ENCODE peak calls at places on chromosomes 3 and 15, in five cellular contexts. R is H1; F is psoas muscle; L is effector memory CD4-positive, alpha-beta T cell; Y is ovary. A is an unnamed sample. For H3K4me1 and H3K9me3, the result is how much of the 10 kb centered on the place peaks cover.

GRCh38 chr15:69469467-69470191 is 17.0 kb downstream of the RPLP1 start:
- DNase-seq in R (no peak), F (no peak), L (no peak), Y (no peak), A (no peak)

GRCh38 chr15:70242962-70243685 is 145.4 kb upstream of the TLE3 start:
- DNase-seq in R (no peak), F (no peak), L (no peak), Y (no peak), A (no peak)

GRCh38 chr3:112289011-112289410 is 5.0 kb downstream of the SLC9C1 start:
- DNase-seq in R (no peak), F (no peak), L (no peak), Y (no peak), A (no peak)

GRCh38 chr15:19973718-19974117 is 567.9 kb downstream of the GOLGA6L6 start:
- DNase-seq in R (peak), F (no peak), L (no peak), Y (no peak), A (no peak)

GRCh38 chr3:150049317-150049716 is 78.6 kb upstream of the PFN2 start:
- DNase-seq in R (no peak), F (no peak), L (no peak), Y (no peak), A (no peak)

GRCh38 chr15:72464251-72464650 is 9.9 kb upstream of the ARIH1 start:
- DNase-seq in R (no peak), F (no peak), L (no peak), Y (no peak), A (no peak)

GRCh38 chr3:49895791-49896190 is 7.9 kb downstream of the MST1R start:
- DNase-seq in R (no peak), F (no peak), L (no peak), Y (no peak), A (no peak)

GRCh38 chr15:75731248-75732100 is 18.8 kb upstream of the CSPG4 start:
- DNase-seq in R (peak), F (peak), L (no peak), Y (peak), A (no peak)

GRCh38 chr3:55624238-55624637 is 137.1 kb upstream of the WNT5A start:
- DNase-seq in R (no peak), F (no peak), L (no peak), Y (no peak), A (no peak)

GRCh38 chr3:173913397-173913796 is 515.9 kb downstream of the NLGN1 start:
- DNase-seq in R (no peak), F (no peak), L (no peak), Y (no peak), A (peak)

GRCh38 chr3:11238057-11238456 is 34.1 kb upstream of the ATG7 start:
- DNase-seq in R (no peak), F (no peak), L (no peak), Y (no peak), A (no peak)

GRCh38 chr3:28915711-28916481 is 365.0 kb upstream of the RBMS3 start:
- DNase-seq in R (no peak), F (no peak), L (no peak), Y (no peak), A (peak)

GRCh38 chr15:98776607-98777281 is 128.4 kb downstream of the IGF1R start:
- DNase-seq in R (no peak), F (peak), L (no peak), Y (peak), A (peak)

GRCh38 chr3:9396301-9396631 is 1.1 kb upstream of the SETD5 start:
- DNase-seq in R (no peak), F (no peak), L (peak), Y (no peak), A (peak)

GRCh38 chr3:103341078-103341477 is 906.3 kb downstream of the ZPLD1 start:
- DNase-seq in R (no peak), F (no peak), L (no peak), Y (no peak), A (no peak)

GRCh38 chr15:52805351-52806283 is 15.5 kb upstream of the ONECUT1 start:
- DNase-seq in R (peak), F (peak), L (no peak), Y (no peak), A (no peak)
- H3K4me3 ChIP-seq in R (peak), F (peak), L (peak), Y (peak), A (no peak)

GRCh38 chr3:124791142-124791541 is 60.9 kb downstream of the UMPS start:
- DNase-seq in R (no peak), F (no peak), L (no peak), Y (no peak), A (no peak)
- H3K4me1 ChIP-seq in R (under half), F (under half), L (under half), Y (under half), A (under half)

GRCh38 chr15:21269121-21269520 is 171.2 kb downstream of the POTEB3 start:
- DNase-seq in R (no peak), F (peak), L (no peak), Y (no peak), A (no peak)
- H3K9me3 ChIP-seq in R (under half), F (under half), L (under half), Y (under half), A (under half)

GRCh38 chr15:67092726-67093125 is 27.3 kb downstream of the SMAD3 start:
- DNase-seq in R (no peak), F (no peak), L (no peak), Y (no peak), A (no peak)

GRCh38 chr15:67091073-67091965 is 25.9 kb downstream of the SMAD3 start:
- DNase-seq in R (no peak), F (peak), L (peak), Y (peak), A (no peak)

GRCh38 chr15:67089218-67090193 is 24.1 kb downstream of the SMAD3 start:
- DNase-seq in R (no peak), F (peak), L (no peak), Y (no peak), A (no peak)

GRCh38 chr15:67091966-67092677 is 26.7 kb downstream of the SMAD3 start:
- DNase-seq in R (no peak), F (no peak), L (no peak), Y (no peak), A (peak)

DNA sequence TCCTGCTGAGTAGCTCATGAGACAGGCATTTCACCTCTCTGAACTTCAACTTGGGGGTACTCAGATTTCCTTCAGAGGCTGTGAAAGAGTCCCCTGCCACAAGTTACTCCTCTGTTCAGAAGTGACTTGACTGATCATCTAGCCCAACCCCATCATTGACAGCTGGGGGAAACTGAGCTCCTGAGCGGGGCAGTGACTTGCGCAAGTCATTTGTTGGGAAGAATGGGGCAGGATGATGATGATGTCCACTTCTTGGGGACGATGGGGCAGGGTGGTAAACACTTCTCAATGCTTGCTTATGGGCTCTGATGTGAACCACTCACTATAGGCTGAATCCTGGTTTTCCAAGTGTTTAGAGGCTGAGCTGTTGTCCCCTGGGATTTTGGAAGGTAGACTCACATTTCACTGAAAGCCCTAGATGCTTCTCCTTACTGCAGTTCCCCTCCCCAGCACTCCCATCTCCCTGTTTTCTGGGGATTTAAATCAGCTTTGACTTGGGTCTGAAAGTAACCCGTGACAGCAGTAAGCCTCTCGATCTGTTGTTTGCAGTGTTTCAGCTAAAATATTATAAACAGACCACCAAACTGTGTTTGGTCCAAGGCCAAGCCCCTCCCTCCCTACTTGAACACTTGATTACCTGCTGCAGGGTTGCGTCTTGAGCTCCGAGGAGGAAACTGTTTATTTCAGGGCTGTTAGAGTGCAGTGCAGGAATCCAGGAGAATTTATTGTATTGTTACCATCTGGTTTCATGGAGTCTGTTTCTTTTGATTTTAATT is 25.1 kb downstream of the SMAD3 start:
- DNase-seq in R (no peak), F (no peak), L (no peak), Y (no peak), A (no peak)
- H3K4me3 ChIP-seq in R (no peak), F (peak), L (no peak), Y (no peak), A (no peak)

GRCh38 chr3:46508850-46509591 is 11.2 kb downstream of the RTP3 start:
- DNase-seq in R (no peak), F (no peak), L (no peak), Y (no peak), A (no peak)
- H3K4me1 ChIP-seq in R (under half), F (under half), L (under half), Y (under half), A (under half)

GRCh38 chr3:58521002-58521670 is 15.9 kb downstream of the ACOX2 start:
- DNase-seq in R (no peak), F (no peak), L (no peak), Y (no peak), A (no peak)
- H3K9me3 ChIP-seq in R (under half), F (under half), L (under half), Y (under half), A (under half)

DNA sequence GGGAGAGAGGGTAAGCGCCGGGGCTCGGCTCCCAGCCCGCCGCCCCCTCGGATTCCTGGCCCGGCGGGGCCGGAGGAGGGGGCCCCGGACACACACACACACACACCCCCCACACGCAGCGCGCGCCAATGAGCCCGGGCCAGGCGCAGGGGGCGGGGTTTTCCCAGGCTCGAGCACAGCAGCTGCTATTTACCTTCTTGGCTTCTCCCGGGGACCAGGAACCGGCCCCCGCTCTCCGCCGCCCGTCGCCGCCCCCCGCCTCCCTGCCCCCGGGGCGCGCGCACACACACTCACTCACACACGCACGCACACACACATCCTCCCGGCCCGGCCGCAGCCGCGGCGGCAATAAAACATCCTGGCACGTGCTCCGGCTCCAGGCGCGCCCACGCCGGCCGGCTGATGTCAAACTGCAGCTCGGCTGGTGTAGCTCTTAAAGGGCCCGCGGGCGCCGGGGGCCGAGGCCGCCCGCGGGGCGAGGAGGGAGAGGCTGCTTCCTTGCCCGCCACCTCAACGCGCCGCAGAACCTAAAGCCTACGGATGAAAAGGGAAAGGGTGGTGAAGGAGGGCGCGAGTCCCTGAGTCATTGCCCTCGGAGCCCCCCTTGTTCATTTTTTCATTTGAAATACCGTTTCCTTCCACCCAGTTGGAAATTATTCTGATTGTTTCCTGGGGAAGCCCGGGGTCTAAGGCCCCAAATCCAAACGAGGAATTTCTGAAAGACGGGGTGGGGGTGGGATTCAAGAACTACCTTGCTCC is 1.0 kb upstream of the HES1 start:
- DNase-seq in R (peak), F (peak), L (peak), Y (peak), A (peak)
- H3K4me3 ChIP-seq in R (peak), F (peak), L (peak), Y (peak), A (peak)

GRCh38 chr15:68034719-68035293 is 19.3 kb upstream of the PIAS1 start:
- DNase-seq in R (no peak), F (no peak), L (no peak), Y (no peak), A (no peak)
- H3K4me1 ChIP-seq in R (under half), F (under half), L (under half), Y (under half), A (under half)

GRCh38 chr3:44721231-44722102 is 8.0 kb upstream of the ZNF501 start:
- DNase-seq in R (no peak), F (no peak), L (no peak), Y (no peak), A (no peak)
- H3K9me3 ChIP-seq in R (half or more), F (half or more), L (half or more), Y (half or more), A (under half)